ENCODE peak calls at places on chromosomes 13 and 19, in eight cellular contexts. D is aorta; I is A549; C is left ventricle myocardium inferior; R is AG04450; L is CD8-positive, alpha-beta memory T cell; Y is fibroblast of lung; M is esophagus muscularis mucosa. S is an unnamed sample.

GRCh38 chr13:63435668-63436275 is 2020.1 kb upstream of the PCDH20 start:
- DNase-seq in R (peak), I (peak), M (no peak), D (no peak), L (no peak), C (no peak), Y (peak), S (no peak)

GRCh38 chr13:75421987-75422386 is 60.0 kb downstream of the TBC1D4 start:
- DNase-seq in M (no peak), Y (no peak), I (no peak), C (no peak), L (no peak), R (no peak), D (no peak), S (no peak)

GRCh38 chr13:59437902-59438301 is 725.8 kb downstream of the DIAPH3 start:
- DNase-seq in Y (no peak), I (no peak), M (no peak), L (no peak), C (no peak), D (no peak), R (no peak), S (no peak)

GRCh38 chr19:383040-383439 is 25.9 kb downstream of the C2CD4C start:
- DNase-seq in D (peak), I (no peak), R (no peak), L (no peak), M (no peak), C (no peak), Y (no peak), S (peak)

GRCh38 chr13:112709825-112710783 is 20.3 kb downstream of the ATP11A start:
- DNase-seq in L (no peak), D (no peak), Y (no peak), C (no peak), R (no peak), I (no peak), M (no peak), S (peak)

GRCh38 chr19:3708207-3708931 is at the start of gene TJP3:
- DNase-seq in L (no peak), D (no peak), Y (peak), M (no peak), C (no peak), I (no peak), R (no peak), S (no peak)

GRCh38 chr13:114068723-114069322 is 63.6 kb downstream of the RASA3 start:
- DNase-seq in C (no peak), M (no peak), R (peak), I (peak), L (no peak), D (no peak), Y (peak), S (peak)

GRCh38 chr13:31000889-31001288 is 68.4 kb downstream of the TEX26 start:
- DNase-seq in Y (peak), R (no peak), I (no peak), L (no peak), M (no peak), D (no peak), C (no peak), S (no peak)

GRCh38 chr13:31797154-31797775 is 57.9 kb downstream of the RXFP2 start:
- DNase-seq in D (no peak), M (no peak), R (peak), L (no peak), C (no peak), I (peak), Y (peak), S (no peak)

GRCh38 chr13:57633950-57634828 is 2.6 kb downstream of the PCDH17 start:
- DNase-seq in L (no peak), C (no peak), I (no peak), D (peak), R (no peak), Y (peak), M (no peak), S (peak)

GRCh38 chr19:24074720-24075119 is 12.3 kb upstream of the ZNF254 start:
- DNase-seq in L (no peak), R (no peak), Y (peak), D (no peak), I (no peak), M (no peak), C (no peak), S (no peak)

GRCh38 chr19:51751655-51752054 is at the start of gene FPR1:
- DNase-seq in C (no peak), M (no peak), L (no peak), R (no peak), D (no peak), Y (peak), I (no peak), S (no peak)

GRCh38 chr19:4267101-4267900 is 11.8 kb upstream of the SHD start:
- DNase-seq in C (peak), D (peak), Y (peak), R (no peak), M (no peak), L (peak), I (peak), S (peak)

GRCh38 chr13:29654807-29655547 is 59.5 kb upstream of the SLC7A1 start:
- DNase-seq in L (no peak), Y (peak), M (no peak), I (no peak), R (no peak), D (no peak), C (no peak), S (no peak)

GRCh38 chr19:14418743-14419037 is 451 bp downstream of the DDX39A start:
- DNase-seq in L (no peak), R (no peak), C (no peak), I (no peak), Y (no peak), D (no peak), M (no peak), S (no peak)

GRCh38 chr19:10805758-10806247 is 30.2 kb downstream of the TMED1 start:
- DNase-seq in I (no peak), D (no peak), R (no peak), C (no peak), Y (no peak), M (no peak), L (no peak), S (no peak)

GRCh38 chr13:111210488-111210887 is 95.4 kb downstream of the ARHGEF7 start:
- DNase-seq in R (peak), M (no peak), D (peak), C (peak), Y (peak), I (no peak), L (no peak), S (peak)

DNA sequence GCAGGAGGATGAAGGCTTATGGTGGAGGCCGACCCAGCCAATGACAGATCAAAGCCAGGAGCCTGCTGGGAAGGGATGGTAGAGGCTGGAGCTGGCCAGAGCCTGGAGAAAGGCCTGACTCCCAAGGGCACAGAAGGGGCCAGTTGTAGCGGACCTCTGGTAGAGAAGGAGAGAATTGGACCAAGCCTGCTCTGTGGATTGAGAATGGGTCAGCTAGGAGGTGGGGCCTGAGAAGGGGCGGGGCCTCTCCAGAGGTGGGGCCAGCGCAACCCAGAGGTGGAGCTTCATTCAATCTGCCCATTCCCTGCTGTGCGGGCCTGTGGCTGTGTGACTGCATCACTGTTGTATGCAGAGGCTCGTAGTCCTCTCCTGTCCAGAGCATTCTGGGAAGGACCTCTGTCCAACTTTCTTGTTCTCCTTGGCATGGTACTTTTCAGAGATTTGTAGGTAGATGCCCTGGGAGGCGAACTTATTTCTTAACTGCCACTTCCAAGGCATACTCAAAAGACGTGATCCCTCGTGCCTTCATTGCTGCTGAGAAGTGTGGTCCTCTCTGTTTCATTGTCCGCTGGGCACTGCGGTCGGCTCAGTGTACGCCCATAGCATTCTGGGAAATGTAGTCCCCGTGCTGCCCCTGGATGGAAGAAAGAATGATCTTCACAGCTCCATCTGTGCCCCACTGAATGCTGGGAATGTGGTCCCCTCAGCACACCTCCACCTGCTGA is 6.7 kb downstream of the GRIN2D start:
- DNase-seq in M (no peak), C (peak), L (no peak), R (no peak), D (peak), Y (peak), I (peak), S (no peak)
- H3K4me3 ChIP-seq in M (no peak), C (peak), L (no peak), R (peak), D (no peak), Y (no peak), I (peak), S (no peak)

GRCh38 chr19:17504456-17504855 is 7.0 kb upstream of the PGLS start:
- DNase-seq in Y (no peak), M (no peak), R (no peak), C (no peak), I (no peak), D (no peak), L (no peak), S (no peak)
- H3K27ac ChIP-seq in Y (no peak), M (no peak), R (no peak), C (no peak), I (no peak), D (no peak), L (no peak), S (no peak)

GRCh38 chr19:16293133-16294085 is 31.2 kb upstream of the KLF2 start:
- DNase-seq in M (peak), L (no peak), I (peak), C (peak), Y (peak), D (peak), R (peak), S (no peak)
- H3K4me3 ChIP-seq in M (peak), L (no peak), I (peak), C (peak), Y (peak), D (no peak), R (peak), S (no peak)

DNA sequence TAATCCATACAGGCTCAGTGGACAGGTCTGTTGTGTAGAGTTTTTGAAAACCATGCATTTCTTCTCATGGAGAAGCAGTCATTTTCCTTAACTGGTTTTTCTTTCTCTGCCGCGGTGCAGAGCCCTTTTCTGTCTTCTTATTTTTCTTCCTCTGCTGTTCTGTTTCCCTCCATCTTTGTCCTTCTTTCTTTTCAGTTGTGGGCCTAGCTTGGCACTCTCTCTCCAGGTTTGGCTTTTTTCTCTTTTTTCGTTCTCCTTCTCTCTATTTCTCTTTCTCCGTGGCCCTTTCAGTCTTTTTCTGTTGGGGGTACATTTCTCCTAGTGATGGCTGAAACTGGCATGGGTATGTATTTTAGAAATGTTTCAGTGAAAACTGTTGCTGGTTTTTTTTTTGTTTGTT is 24.1 kb downstream of the NFIX start:
- DNase-seq in Y (no peak), I (no peak), D (no peak), C (no peak), R (no peak), M (no peak), L (no peak), S (no peak)
- H3K27ac ChIP-seq in Y (peak), I (no peak), D (peak), C (peak), R (peak), M (peak), L (no peak), S (peak)